ENCODE peak calls at places on chromosomes 11 and 22, in four cellular contexts. One of them, this sample, is unnamed.
A peak's percentile ranks its signal among the peaks of the same experiment; 100 is the strongest.

GRCh38 chr11:66637557-66638176 is 836 bp upstream of the RBM4 start:
- DNase-seq in NCI-H345: no peak
- DNase-seq in endothelial cell of umbilical vein: no peak
- DNase-seq in GOT3: no peak
- DNase-seq in this sample: no peak

GRCh38 chr11:70805971-70806370 is 407.6 kb downstream of the CTTN start:
- DNase-seq in NCI-H345: no peak
- DNase-seq in endothelial cell of umbilical vein: no peak
- DNase-seq in GOT3: no peak
- DNase-seq in this sample: no peak

GRCh38 chr22:45538284-45538683 is 35.6 kb downstream of the FBLN1 start:
- DNase-seq in NCI-H345: peak; percentile 48
- DNase-seq in endothelial cell of umbilical vein: no peak
- DNase-seq in GOT3: no peak
- DNase-seq in this sample: no peak

GRCh38 chr11:64643258-64643881 is 52.4 kb downstream of the SLC22A12 start:
- DNase-seq in NCI-H345: peak; percentile 48
- DNase-seq in endothelial cell of umbilical vein: no peak
- DNase-seq in GOT3: no peak
- DNase-seq in this sample: peak; percentile 83

GRCh38 chr11:123505546-123506299 is 75.7 kb downstream of the GRAMD1B start:
- DNase-seq in NCI-H345: no peak
- DNase-seq in endothelial cell of umbilical vein: no peak
- DNase-seq in GOT3: no peak
- DNase-seq in this sample: peak; percentile 58

GRCh38 chr22:44479662-44480061 is 18.4 kb downstream of the RTL6 start:
- DNase-seq in NCI-H345: peak; percentile 63
- DNase-seq in endothelial cell of umbilical vein: no peak
- DNase-seq in GOT3: no peak
- DNase-seq in this sample: no peak

GRCh38 chr22:22840778-22841177 is 46.8 kb upstream of the IGLL5 start:
- DNase-seq in NCI-H345: no peak
- DNase-seq in endothelial cell of umbilical vein: no peak
- DNase-seq in GOT3: no peak
- DNase-seq in this sample: no peak

GRCh38 chr22:42670921-42671709 is 21.9 kb upstream of the CYB5R3 start:
- DNase-seq in NCI-H345: no peak
- DNase-seq in endothelial cell of umbilical vein: peak; percentile 66
- DNase-seq in GOT3: no peak
- DNase-seq in this sample: no peak

GRCh38 chr11:18594999-18595749 is 4.4 kb upstream of the MISFA start:
- DNase-seq in NCI-H345: no peak
- DNase-seq in endothelial cell of umbilical vein: no peak
- DNase-seq in GOT3: no peak
- DNase-seq in this sample: no peak

GRCh38 chr22:39498802-39499201 is 3.3 kb upstream of the MIEF1 start:
- DNase-seq in NCI-H345: no peak
- DNase-seq in endothelial cell of umbilical vein: no peak
- DNase-seq in GOT3: no peak
- DNase-seq in this sample: no peak

GRCh38 chr11:27174026-27174425 is 133.4 kb downstream of the BBOX1 start:
- DNase-seq in NCI-H345: peak; percentile 76
- DNase-seq in endothelial cell of umbilical vein: no peak
- DNase-seq in GOT3: no peak
- DNase-seq in this sample: peak; percentile 77

GRCh38 chr11:46560300-46561025 is 33.4 kb downstream of the AMBRA1 start:
- DNase-seq in NCI-H345: no peak
- DNase-seq in endothelial cell of umbilical vein: peak; percentile 65
- DNase-seq in GOT3: no peak
- DNase-seq in this sample: peak; percentile 35

GRCh38 chr11:119432484-119433368 is 9.8 kb upstream of the THY1 start:
- DNase-seq in NCI-H345: no peak
- DNase-seq in endothelial cell of umbilical vein: no peak
- DNase-seq in GOT3: no peak
- DNase-seq in this sample: no peak

GRCh38 chr11:1178201-1178885 is 20.6 kb downstream of the MUC5AC start:
- DNase-seq in NCI-H345: no peak
- DNase-seq in endothelial cell of umbilical vein: no peak
- DNase-seq in GOT3: no peak
- DNase-seq in this sample: no peak

GRCh38 chr11:4480577-4481539 is 1.6 kb upstream of the OR52K1 start:
- DNase-seq in NCI-H345: no peak
- DNase-seq in endothelial cell of umbilical vein: peak; percentile 66
- DNase-seq in GOT3: no peak
- DNase-seq in this sample: no peak

GRCh38 chr11:1052133-1053011 is 15.9 kb upstream of the MUC6 start:
- DNase-seq in NCI-H345: no peak
- DNase-seq in endothelial cell of umbilical vein: no peak
- DNase-seq in GOT3: no peak
- DNase-seq in this sample: no peak

GRCh38 chr11:45025716-45026492 is 75.2 kb upstream of the TP53I11 start:
- DNase-seq in NCI-H345: peak; percentile 23
- DNase-seq in endothelial cell of umbilical vein: peak; percentile 98
- DNase-seq in GOT3: no peak
- DNase-seq in this sample: no peak

GRCh38 chr22:39690901-39691620 is 120.5 kb downstream of the CACNA1I start:
- DNase-seq in NCI-H345: no peak
- DNase-seq in endothelial cell of umbilical vein: no peak
- DNase-seq in GOT3: no peak
- DNase-seq in this sample: peak; percentile 74

GRCh38 chr22:37546436-37547248 is 13.6 kb upstream of the CDC42EP1 start:
- DNase-seq in NCI-H345: no peak
- DNase-seq in endothelial cell of umbilical vein: peak; percentile 44
- DNase-seq in GOT3: no peak
- DNase-seq in this sample: no peak

This sample was measured in NCI-H1417.